ENCODE peak calls at places on chromosome 7, in eight cellular contexts. B is colonic mucosa; U is spleen; L is pancreas; F is left lung; E is GM23248; Q is CD8-positive, alpha-beta T cell; Z is heart left ventricle. I is an unnamed sample.

GRCh38 chr7:15174470-15174869 is 271.9 kb upstream of the DGKB start:
- DNase-seq in U (no peak), Q (no peak), B (no peak), E (no peak), F (no peak), L (no peak), Z (no peak), I (no peak)

GRCh38 chr7:37007731-37008130 is 283.4 kb upstream of the AOAH start:
- DNase-seq in Q (no peak), Z (no peak), F (no peak), U (no peak), L (no peak), B (no peak), E (no peak), I (no peak)

GRCh38 chr7:141785711-141786552 is 4.1 kb upstream of the TAS2R5 start:
- DNase-seq in B (no peak), U (no peak), F (no peak), E (peak; percentile 62), L (no peak), Q (no peak), Z (no peak), I (peak; percentile 33)

GRCh38 chr7:3943779-3944520 is 642.9 kb downstream of the SDK1 start:
- DNase-seq in B (no peak), Z (no peak), F (no peak), U (no peak), E (no peak), L (no peak), Q (no peak), I (no peak)

GRCh38 chr7:142438235-142438922 is 180.5 kb upstream of the PRSS58 start:
- DNase-seq in Z (peak; percentile 56), B (peak; percentile 49), L (peak; percentile 29), U (no peak), F (peak; percentile 75), Q (no peak), E (peak; percentile 70), I (peak; percentile 25)

GRCh38 chr7:100793806-100794660 is 33.3 kb downstream of the EPHB4 start:
- DNase-seq in Q (no peak), Z (no peak), U (no peak), B (no peak), L (peak; percentile 44), E (peak; percentile 33), F (no peak), I (no peak)

GRCh38 chr7:18607025-18607424 is 111.5 kb downstream of the HDAC9 start:
- DNase-seq in Q (no peak), L (no peak), B (no peak), F (no peak), U (no peak), Z (no peak), E (peak; percentile 4), I (no peak)

GRCh38 chr7:108245523-108246226 is 115.5 kb upstream of the LAMB4 start:
- DNase-seq in Z (no peak), F (no peak), U (no peak), Q (no peak), E (no peak), L (no peak), B (no peak), I (no peak)

GRCh38 chr7:69682518-69682917 is 84.2 kb downstream of the AUTS2 start:
- DNase-seq in B (no peak), F (no peak), Q (no peak), Z (no peak), L (no peak), E (no peak), U (no peak), I (no peak)

GRCh38 chr7:154182361-154182760 is 130.2 kb downstream of the DPP6 start:
- DNase-seq in Z (no peak), F (no peak), B (no peak), L (no peak), Q (no peak), E (no peak), U (no peak), I (no peak)

GRCh38 chr7:138460176-138460648 is at the start of gene TRIM24:
- DNase-seq in U (peak; percentile 99), F (peak; percentile 99), B (peak; percentile 96), E (no peak), Q (no peak), Z (peak; percentile 99), L (peak; percentile 98), I (no peak)

GRCh38 chr7:39855325-39855674 is 94.8 kb upstream of the CDK13 start:
- DNase-seq in B (no peak), Q (no peak), L (no peak), F (no peak), U (no peak), Z (no peak), E (no peak), I (no peak)

GRCh38 chr7:149885191-149886017 is 11.6 kb downstream of the ATP6V0E2 start:
- DNase-seq in B (peak; percentile 13), Q (no peak), L (no peak), F (no peak), U (no peak), E (no peak), Z (no peak), I (no peak)

GRCh38 chr7:38229386-38229785 is 44.0 kb downstream of the TARP start:
- DNase-seq in U (no peak), Z (no peak), B (no peak), Q (no peak), F (no peak), E (peak; percentile 32), L (no peak), I (no peak)

GRCh38 chr7:103993551-103993950 is 4.1 kb upstream of the RELN start:
- DNase-seq in E (no peak), Q (no peak), U (no peak), B (no peak), F (no peak), L (no peak), Z (no peak), I (no peak)

GRCh38 chr7:130356121-130356759 is 11.6 kb downstream of the CPA5 start:
- DNase-seq in U (no peak), Z (no peak), E (peak; percentile 94), F (no peak), L (no peak), B (no peak), Q (no peak), I (no peak)

GRCh38 chr7:45598697-45599520 is 24.7 kb downstream of the ADCY1 start:
- DNase-seq in Z (no peak), U (peak; percentile 71), B (peak; percentile 11), Q (peak; percentile 40), E (no peak), F (no peak), L (no peak), I (no peak)

DNA sequence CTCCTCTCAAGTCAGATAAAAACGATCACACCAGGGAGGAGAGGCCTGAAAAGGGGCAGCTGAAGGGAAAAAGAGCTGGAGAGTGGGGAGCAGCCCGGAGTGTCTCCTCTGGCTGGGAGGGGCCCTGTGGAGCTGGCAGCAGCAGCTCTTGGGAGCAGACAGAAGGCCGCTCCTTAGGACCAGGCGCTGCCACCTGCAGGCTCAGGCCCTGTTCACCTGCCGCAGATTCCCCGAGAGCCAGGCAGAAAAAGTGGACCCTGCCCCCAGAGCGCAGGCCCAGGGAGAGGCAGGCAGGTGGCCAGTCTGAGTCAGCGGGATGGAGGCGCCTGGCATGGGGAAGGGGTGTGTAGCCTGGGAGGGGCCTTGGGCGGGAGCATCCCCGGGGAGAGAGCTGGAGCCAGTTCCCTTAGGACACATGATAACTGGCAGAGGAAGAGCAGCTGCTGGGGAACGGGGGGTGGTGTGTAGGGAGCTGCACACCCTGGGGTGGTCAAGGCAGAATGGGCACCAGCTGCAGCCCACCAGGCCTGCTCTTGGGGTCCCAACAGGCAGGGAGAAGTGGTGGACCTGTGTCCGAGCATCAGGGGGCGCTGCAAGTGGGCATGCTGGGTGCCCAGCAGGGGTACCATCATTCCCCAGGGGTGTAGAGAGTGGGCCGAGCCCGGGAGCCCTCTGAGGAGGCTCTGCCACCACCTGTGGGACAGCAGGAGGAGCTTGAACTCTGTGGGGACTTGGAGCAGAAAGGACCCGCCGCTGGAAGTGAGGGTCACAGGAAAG is 177.2 kb upstream of the RHEB start:
- DNase-seq in Q (no peak), B (peak; percentile 81), E (no peak), F (peak; percentile 53), L (no peak), U (no peak), Z (peak; percentile 68), I (no peak)
- H3K4me1 ChIP-seq in Q (peaks cover 16% of the 10 kb centered on the region), B (peaks cover 5% of the 10 kb centered on the region), E (peaks cover 9% of the 10 kb centered on the region), F (peaks cover 13% of the 10 kb centered on the region), L (no peaks in the 10 kb centered on the region), U (peaks cover 40% of the 10 kb centered on the region), Z (peaks cover 78% of the 10 kb centered on the region), I (no peaks in the 10 kb centered on the region)

GRCh38 chr7:2510130-2510776 is 9.3 kb upstream of the LFNG start:
- DNase-seq in Q (no peak), L (no peak), F (peak; percentile 53), Z (no peak), B (no peak), E (no peak), U (peak; percentile 84), I (no peak)

GRCh38 chr7:2512713-2513112 is 6.9 kb upstream of the LFNG start:
- DNase-seq in Z (no peak), Q (no peak), U (no peak), L (no peak), B (no peak), E (no peak), F (peak; percentile 34), I (no peak)

GRCh38 chr7:2511769-2512168 is 7.8 kb upstream of the LFNG start:
- DNase-seq in Z (no peak), Q (no peak), U (peak; percentile 88), F (no peak), L (peak; percentile 34), E (no peak), B (no peak), I (no peak)

GRCh38 chr7:2512179-2512644 is 7.4 kb upstream of the LFNG start:
- DNase-seq in B (peak; percentile 80), U (no peak), Z (no peak), L (peak; percentile 25), E (peak; percentile 59), F (peak; percentile 39), Q (no peak), I (no peak)

GRCh38 chr7:2510909-2511768 is 8.4 kb upstream of the LFNG start:
- DNase-seq in U (peak; percentile 94), Q (peak; percentile 85), F (peak; percentile 86), E (no peak), L (peak; percentile 39), B (peak; percentile 70), Z (no peak), I (peak; percentile 73)
- H3K4me1 ChIP-seq in U (peaks cover 80% of the 10 kb centered on the region), Q (peaks cover 71% of the 10 kb centered on the region), F (peaks cover 55% of the 10 kb centered on the region), E (peaks cover 12% of the 10 kb centered on the region), L (peaks cover 4% of the 10 kb centered on the region), B (peaks cover 16% of the 10 kb centered on the region), Z (peaks cover 53% of the 10 kb centered on the region), I (peaks cover 58% of the 10 kb centered on the region)

DNA sequence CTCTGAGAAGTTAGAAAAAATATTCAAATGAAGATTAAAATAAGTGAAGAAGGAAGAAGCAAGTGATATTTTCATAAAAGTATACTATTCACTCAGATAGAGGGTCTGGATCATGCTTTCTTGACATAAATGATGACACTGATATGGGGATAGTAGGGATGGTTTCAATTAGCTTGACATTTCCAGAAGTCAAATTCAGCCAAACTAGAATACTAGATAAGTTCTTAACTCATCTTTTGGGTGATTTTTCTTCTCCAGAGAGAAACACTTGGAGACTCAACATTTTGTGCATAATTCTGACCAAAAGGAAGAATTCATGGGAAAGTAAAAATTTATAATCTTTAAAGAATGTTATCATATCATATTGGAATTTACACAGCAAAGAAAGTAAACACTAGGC is 152.0 kb upstream of the LRGUK start:
- DNase-seq in E (peak; percentile 9), L (no peak), Z (no peak), Q (no peak), F (no peak), U (no peak), B (no peak), I (no peak)
- H3K4me1 ChIP-seq in E (no peaks in the 10 kb centered on the region), L (no peaks in the 10 kb centered on the region), Z (no peaks in the 10 kb centered on the region), Q (no peaks in the 10 kb centered on the region), F (no peaks in the 10 kb centered on the region), U (no peaks in the 10 kb centered on the region), B (no peaks in the 10 kb centered on the region), I (no peaks in the 10 kb centered on the region)

GRCh38 chr7:106591146-106591545 is 69.8 kb downstream of the CCDC71L start:
- DNase-seq in L (no peak), F (no peak), B (no peak), Q (no peak), E (no peak), U (no peak), Z (no peak), I (no peak)
- H3K4me1 ChIP-seq in L (no peaks in the 10 kb centered on the region), F (no peaks in the 10 kb centered on the region), B (no peaks in the 10 kb centered on the region), Q (no peaks in the 10 kb centered on the region), E (no peaks in the 10 kb centered on the region), U (no peaks in the 10 kb centered on the region), Z (no peaks in the 10 kb centered on the region), I (no peaks in the 10 kb centered on the region)